ENCODE peak calls at places on chromosomes 3 and 15, in eight cellular contexts. W is psoas muscle, B is esophagus squamous epithelium, S is DND-41, F is ovary, A is body of pancreas, Q is MM.1S, E is mammary epithelial cell. V is an unnamed sample.

GRCh38 chr3:18086078-18086477 is 339.1 kb downstream of the SATB1 start:
- DNase-seq in W (no peak), B (no peak), S (peak), F (no peak), A (no peak), Q (no peak), E (no peak), V (no peak)

GRCh38 chr3:65995030-65995429 is 43.7 kb downstream of the MAGI1 start:
- DNase-seq in W (no peak), B (no peak), S (no peak), F (no peak), A (no peak), Q (no peak), E (peak), V (peak)

GRCh38 chr3:13714251-13714916 is 165.5 kb downstream of the FBLN2 start:
- DNase-seq in W (no peak), B (no peak), S (no peak), F (no peak), A (no peak), Q (no peak), E (no peak), V (no peak)

GRCh38 chr15:89402406-89402805 is 67.8 kb upstream of the POLG start:
- DNase-seq in W (no peak), B (no peak), S (no peak), F (no peak), A (no peak), Q (no peak), E (no peak), V (no peak)

GRCh38 chr15:79516155-79516554 is 84.0 kb downstream of the MINAR1 start:
- DNase-seq in W (no peak), B (no peak), S (no peak), F (no peak), A (no peak), Q (no peak), E (no peak), V (no peak)

GRCh38 chr3:36647423-36647853 is 116.9 kb downstream of the DCLK3 start:
- DNase-seq in W (no peak), B (no peak), S (no peak), F (no peak), A (no peak), Q (no peak), E (no peak), V (peak)

GRCh38 chr3:111728566-111728935 is 130.5 kb upstream of the PHLDB2 start:
- DNase-seq in W (no peak), B (no peak), S (no peak), F (no peak), A (no peak), Q (no peak), E (no peak), V (no peak)

GRCh38 chr3:191963182-191963581 is 502.2 kb downstream of the PYDC2 start:
- DNase-seq in W (no peak), B (no peak), S (no peak), F (no peak), A (no peak), Q (no peak), E (peak), V (no peak)

GRCh38 chr3:119891944-119892721 is 110.2 kb downstream of the NR1I2 start:
- DNase-seq in W (no peak), B (no peak), S (peak), F (peak), A (peak), Q (peak), E (peak), V (peak)

GRCh38 chr15:76954744-76955143 is 23.2 kb downstream of the RCN2 start:
- DNase-seq in W (no peak), B (no peak), S (no peak), F (no peak), A (no peak), Q (no peak), E (peak), V (no peak)

GRCh38 chr3:145716519-145716918 is 444.5 kb downstream of the PLOD2 start:
- DNase-seq in W (no peak), B (no peak), S (no peak), F (no peak), A (no peak), Q (no peak), E (no peak), V (peak)

GRCh38 chr15:80250614-80251504 is 1.2 kb downstream of the CTXND1 start:
- DNase-seq in W (no peak), B (no peak), S (no peak), F (no peak), A (no peak), Q (no peak), E (no peak), V (no peak)

GRCh38 chr3:122799322-122799721 is 4.5 kb downstream of the SLC49A4 start:
- DNase-seq in W (no peak), B (no peak), S (no peak), F (no peak), A (no peak), Q (no peak), E (no peak), V (no peak)

GRCh38 chr15:68303134-68303533 is 25.6 kb downstream of the FEM1B start:
- DNase-seq in W (no peak), B (no peak), S (no peak), F (no peak), A (no peak), Q (no peak), E (no peak), V (no peak)
- TF ChIP-seq CTCF in W (no peak), B (no peak), S (no peak), F (no peak), A (no peak), Q (no peak), E (no peak), V (no peak)

GRCh38 chr3:45659661-45660566 is 29.3 kb upstream of the SACM1L start:
- DNase-seq in W (peak), B (no peak), S (peak), F (peak), A (peak), Q (peak), E (no peak), V (peak)
- H3K4me3 ChIP-seq in W (no peak), B (no peak), S (no peak), F (no peak), A (no peak), Q (no peak), E (no peak), V (no peak)

GRCh38 chr3:21174461-21174860 is 576.5 kb downstream of the ZNF385D start:
- DNase-seq in W (no peak), B (no peak), S (no peak), F (no peak), A (no peak), Q (no peak), E (peak), V (peak)

GRCh38 chr3:21169858-21170257 is 581.2 kb downstream of the ZNF385D start:
- DNase-seq in W (no peak), B (no peak), S (no peak), F (no peak), A (no peak), Q (no peak), E (no peak), V (no peak)

GRCh38 chr3:21170964-21171363 is 580.0 kb downstream of the ZNF385D start:
- DNase-seq in W (no peak), B (no peak), S (no peak), F (no peak), A (no peak), Q (no peak), E (peak), V (no peak)
- TF ChIP-seq CTCF in W (peak), B (peak), S (peak), F (no peak), A (no peak), Q (peak), E (peak), V (peak)

DNA sequence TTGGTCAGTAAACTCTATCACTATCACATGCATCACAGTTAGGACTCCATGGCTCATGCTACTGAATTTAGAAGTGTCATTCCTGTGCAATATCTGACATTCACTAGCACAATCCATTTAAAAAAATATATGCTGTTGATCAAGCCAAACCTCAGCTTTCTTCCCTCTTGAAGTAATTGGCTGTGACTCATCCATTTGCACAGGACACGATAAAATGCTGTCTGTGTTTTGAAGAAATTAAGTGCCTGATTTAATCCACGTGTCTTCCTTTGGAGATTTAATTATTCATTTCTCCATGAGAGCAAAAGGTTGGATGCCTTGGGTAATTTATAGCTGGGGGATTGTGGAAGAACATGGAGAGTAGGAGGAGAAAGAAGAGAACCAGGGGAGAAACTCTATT is 38.9 kb downstream of the CPNE4 start:
- DNase-seq in W (no peak), B (no peak), S (no peak), F (no peak), A (no peak), Q (no peak), E (no peak), V (peak)
- H3K4me3 ChIP-seq in W (no peak), B (no peak), S (no peak), F (no peak), A (no peak), Q (no peak), E (no peak), V (no peak)

DNA sequence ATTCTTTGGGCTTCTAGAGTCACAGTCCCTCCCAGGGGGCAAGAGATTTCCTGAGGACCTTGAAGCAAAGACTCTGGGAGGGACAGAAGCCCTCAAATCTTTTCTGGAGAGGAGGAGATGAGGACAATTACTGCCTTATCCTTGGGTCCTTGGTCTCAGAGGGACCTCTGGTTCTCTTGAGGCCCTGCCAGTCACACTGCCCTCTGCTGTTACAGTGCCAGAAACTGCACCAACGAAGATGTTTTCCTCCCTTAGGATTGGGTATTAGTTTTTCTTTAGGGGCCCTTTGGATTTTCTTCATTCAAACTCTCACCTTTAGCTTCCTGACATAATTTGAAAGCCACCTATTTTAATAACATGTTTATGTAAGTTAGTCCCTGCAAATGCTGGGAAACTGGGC is 58.2 kb upstream of the SCN5A start:
- DNase-seq in W (no peak), B (no peak), S (no peak), F (no peak), A (no peak), Q (no peak), E (no peak), V (peak)
- TF ChIP-seq CTCF in W (no peak), B (no peak), S (peak), F (no peak), A (no peak), Q (peak), E (peak), V (peak)

V was measured in foreskin fibroblast.